ENCODE peak calls at places on chromosomes 4 and X, in ten cellular contexts. C, R, V, A, I, T, L, K, N and D are unnamed samples.

GRCh38 chr4:145804134-145804533 is 124.2 kb downstream of the C4orf51 start:
- DNase-seq in A (peak; percentile 91), T (no peak), K (peak; percentile 98), L (peak; percentile 94), V (no peak), N (peak; percentile 95), R (no peak), I (no peak), C (peak; percentile 80), D (no peak)

GRCh38 chr4:145418739-145419138 is 62.9 kb upstream of the SMAD1 start:
- DNase-seq in R (no peak), K (no peak), C (no peak), N (no peak), L (no peak), V (no peak), I (no peak), A (no peak), T (no peak), D (no peak)

GRCh38 chr4:40980318-40980883 is 230.6 kb downstream of the NSUN7 start:
- DNase-seq in A (no peak), N (peak; percentile 58), I (peak; percentile 39), V (no peak), T (no peak), C (no peak), K (peak; percentile 15), R (no peak), L (no peak), D (no peak)

GRCh38 chrX:103688949-103689348 is 2.5 kb upstream of the MORF4L2 start:
- DNase-seq in N (peak; percentile 59), A (peak; percentile 45), T (no peak), R (peak; percentile 13), L (peak; percentile 60), K (peak; percentile 30), V (no peak), I (peak; percentile 44), C (peak; percentile 5), D (no peak)

GRCh38 chr4:81747242-81747930 is 275.7 kb upstream of the RASGEF1B start:
- DNase-seq in I (peak; percentile 53), V (peak; percentile 7), K (no peak), A (no peak), L (no peak), R (no peak), N (no peak), T (no peak), C (no peak), D (no peak)

GRCh38 chrX:154529206-154529612 is 13.2 kb upstream of the FAM3A start:
- DNase-seq in K (no peak), A (peak; percentile 66), R (no peak), N (peak; percentile 34), I (no peak), V (no peak), C (no peak), L (peak; percentile 69), T (no peak), D (no peak)

GRCh38 chr4:139682309-139683210 is 16.9 kb downstream of the MGST2 start:
- DNase-seq in N (peak; percentile 44), A (peak; percentile 13), I (no peak), R (no peak), T (no peak), L (peak; percentile 49), C (no peak), K (no peak), V (no peak), D (no peak)

GRCh38 chr4:15149842-15150592 is 147.7 kb downstream of the CPEB2 start:
- DNase-seq in A (peak; percentile 76), I (peak; percentile 92), R (peak; percentile 43), N (peak; percentile 79), K (peak; percentile 49), T (peak; percentile 89), V (peak; percentile 50), L (peak; percentile 80), C (peak; percentile 83), D (peak; percentile 23)

GRCh38 chrX:20967725-20968124 is 406.5 kb upstream of the CNKSR2 start:
- DNase-seq in I (no peak), C (no peak), K (no peak), T (no peak), V (no peak), R (no peak), L (no peak), N (no peak), A (no peak), D (no peak)

GRCh38 chr4:81472249-81473085 is 760 bp upstream of the RASGEF1B start:
- DNase-seq in V (peak; percentile 40), A (peak; percentile 32), R (peak; percentile 14), N (peak; percentile 58), I (peak; percentile 78), T (peak; percentile 73), K (no peak), L (peak; percentile 55), C (peak; percentile 25), D (no peak)

GRCh38 chr4:101232074-101232776 is 115.1 kb downstream of the PPP3CA start:
- DNase-seq in I (no peak), C (peak; percentile 90), K (peak; percentile 86), N (peak; percentile 83), T (no peak), L (peak; percentile 83), A (peak; percentile 82), R (no peak), V (no peak), D (no peak)

GRCh38 chr4:182549386-182549785 is 306.2 kb downstream of the TENM3 start:
- DNase-seq in R (no peak), A (no peak), L (no peak), T (no peak), N (no peak), C (no peak), V (no peak), I (no peak), K (no peak), D (no peak)

GRCh38 chr4:77076889-77077635 is 1.3 kb upstream of the CCNI start:
- DNase-seq in N (no peak), T (no peak), V (no peak), R (no peak), C (no peak), L (no peak), A (no peak), K (no peak), I (peak; percentile 15), D (no peak)

GRCh38 chr4:151808120-151808529 is 47.3 kb upstream of the GATB start:
- DNase-seq in L (no peak), A (peak; percentile 37), N (no peak), K (peak; percentile 24), R (no peak), T (no peak), V (no peak), C (no peak), I (no peak), D (no peak)

GRCh38 chr4:55336138-55337034 is 9.7 kb upstream of the SRD5A3 start:
- DNase-seq in N (no peak), K (no peak), R (no peak), V (no peak), I (peak; percentile 88), L (no peak), A (no peak), T (no peak), C (no peak), D (no peak)

GRCh38 chr4:164383187-164384181 is 370.4 kb upstream of the SMIM31 start:
- DNase-seq in N (no peak), R (no peak), L (peak; percentile 68), K (peak; percentile 22), C (peak; percentile 33), T (peak; percentile 70), A (peak; percentile 22), I (no peak), V (no peak), D (peak; percentile 42)
- TF ChIP-seq CTCF in N (no peak), R (no peak), L (peak; percentile 4), K (peak; percentile 23), C (peak; percentile 74), T (peak; percentile 37), A (no peak), I (no peak), V (no peak), D (peak; percentile 42)

GRCh38 chr4:25441519-25442117 is 64.6 kb downstream of the ANAPC4 start:
- DNase-seq in T (peak; percentile 49), K (peak; percentile 41), N (peak; percentile 81), V (peak; percentile 74), I (peak; percentile 71), R (peak; percentile 18), A (peak; percentile 58), C (peak; percentile 68), L (peak; percentile 55), D (peak; percentile 30)
- TF ChIP-seq CTCF in T (peak; percentile 5), K (peak; percentile 86), N (peak; percentile 93), V (peak; percentile 53), I (peak; percentile 88), R (peak; percentile 65), A (peak; percentile 72), C (peak; percentile 91), L (peak; percentile 60), D (peak; percentile 73)

GRCh38 chr4:141041021-141041476 is 92.2 kb downstream of the RNF150 start:
- DNase-seq in K (no peak), T (no peak), R (no peak), L (peak; percentile 38), A (no peak), V (no peak), C (no peak), N (no peak), I (no peak), D (no peak)
- TF ChIP-seq CTCF in K (no peak), T (no peak), R (no peak), L (no peak), A (no peak), V (no peak), C (no peak), N (no peak), I (no peak), D (no peak)

GRCh38 chr4:186149872-186150271 is 41.5 kb upstream of the CYP4V2 start:
- DNase-seq in K (no peak), I (peak; percentile 37), R (no peak), T (peak; percentile 80), A (peak; percentile 42), V (peak; percentile 89), L (peak; percentile 53), N (peak; percentile 66), C (peak; percentile 21), D (no peak)
- TF ChIP-seq CTCF in K (peak; percentile 74), I (peak; percentile 59), R (peak; percentile 11), T (peak; percentile 43), A (peak; percentile 58), V (peak; percentile 73), L (peak; percentile 43), N (peak; percentile 47), C (peak; percentile 88), D (peak; percentile 67)